ENCODE peak calls at places on chromosome 1, in six cellular contexts. P is K562, E is IMR-90, O is prostate gland, W is endothelial cell of umbilical vein, A is breast epithelium. B is an unnamed sample. For H3K27me3, the result is how much of the 10 kb centered on the place peaks cover.

GRCh38 chr1:98452162-98452561 is 209.4 kb upstream of the SNX7 start:
- DNase-seq in P (no peak), O (no peak), E (no peak), A (no peak), W (no peak), B (no peak)

GRCh38 chr1:9183898-9184297 is 50.7 kb upstream of the H6PD start:
- DNase-seq in A (no peak), E (no peak), W (no peak), O (no peak), P (no peak), B (no peak)

GRCh38 chr1:18997508-18997907 is 41.0 kb upstream of the IFFO2 start:
- DNase-seq in W (no peak), O (no peak), E (no peak), A (no peak), P (no peak), B (no peak)

GRCh38 chr1:8883510-8883909 is 5.0 kb upstream of the ENO1 start:
- DNase-seq in O (no peak), A (no peak), W (no peak), E (no peak), P (no peak), B (no peak)

GRCh38 chr1:58528518-58528917 is 18.0 kb downstream of the OMA1 start:
- DNase-seq in P (no peak), W (no peak), E (peak), O (no peak), A (no peak), B (peak)

GRCh38 chr1:227892930-227893695 is 54.6 kb downstream of the WNT9A start:
- DNase-seq in O (peak), A (peak), E (no peak), P (no peak), W (no peak), B (no peak)

GRCh38 chr1:222399197-222399596 is 148.7 kb downstream of the HHIPL2 start:
- DNase-seq in O (no peak), A (no peak), P (no peak), E (no peak), W (no peak), B (no peak)

GRCh38 chr1:100953915-100954314 is 58.0 kb downstream of the SLC30A7 start:
- DNase-seq in O (no peak), W (no peak), E (no peak), P (no peak), A (no peak), B (no peak)

GRCh38 chr1:32487182-32487581 is 22.3 kb downstream of the ZBTB8B start:
- DNase-seq in W (peak), O (no peak), P (peak), A (no peak), E (no peak), B (no peak)

GRCh38 chr1:147292635-147293251 is 50.3 kb downstream of the CHD1L start:
- DNase-seq in A (no peak), E (peak), W (no peak), O (no peak), P (no peak), B (peak)

GRCh38 chr1:219782311-219782710 is 146.0 kb downstream of the SLC30A10 start:
- DNase-seq in O (no peak), P (no peak), A (no peak), E (no peak), W (no peak), B (no peak)

GRCh38 chr1:169117599-169117998 is 11.1 kb downstream of the ATP1B1 start:
- DNase-seq in P (no peak), E (peak), A (no peak), W (no peak), O (no peak), B (no peak)

GRCh38 chr1:167993720-167994119 is 56.8 kb upstream of the MPC2 start:
- DNase-seq in A (no peak), P (no peak), O (no peak), E (no peak), W (no peak), B (no peak)

GRCh38 chr1:47477595-47478080 is 39.8 kb downstream of the FOXD2 start:
- DNase-seq in W (no peak), A (no peak), E (no peak), P (no peak), O (peak), B (no peak)

GRCh38 chr1:117645343-117645742 is 39.5 kb downstream of the TENT5C start:
- DNase-seq in E (no peak), O (no peak), A (no peak), W (no peak), P (no peak), B (no peak)

GRCh38 chr1:117643601-117644000 is 37.8 kb downstream of the TENT5C start:
- DNase-seq in P (no peak), E (no peak), O (no peak), W (no peak), A (no peak), B (no peak)

GRCh38 chr1:117646007-117646913 is 40.4 kb downstream of the TENT5C start:
- DNase-seq in A (no peak), P (peak), W (no peak), E (peak), O (no peak), B (no peak)

GRCh38 chr1:117642963-117643362 is 37.1 kb downstream of the TENT5C start:
- DNase-seq in O (no peak), A (no peak), E (no peak), P (peak), W (no peak), B (no peak)

DNA sequence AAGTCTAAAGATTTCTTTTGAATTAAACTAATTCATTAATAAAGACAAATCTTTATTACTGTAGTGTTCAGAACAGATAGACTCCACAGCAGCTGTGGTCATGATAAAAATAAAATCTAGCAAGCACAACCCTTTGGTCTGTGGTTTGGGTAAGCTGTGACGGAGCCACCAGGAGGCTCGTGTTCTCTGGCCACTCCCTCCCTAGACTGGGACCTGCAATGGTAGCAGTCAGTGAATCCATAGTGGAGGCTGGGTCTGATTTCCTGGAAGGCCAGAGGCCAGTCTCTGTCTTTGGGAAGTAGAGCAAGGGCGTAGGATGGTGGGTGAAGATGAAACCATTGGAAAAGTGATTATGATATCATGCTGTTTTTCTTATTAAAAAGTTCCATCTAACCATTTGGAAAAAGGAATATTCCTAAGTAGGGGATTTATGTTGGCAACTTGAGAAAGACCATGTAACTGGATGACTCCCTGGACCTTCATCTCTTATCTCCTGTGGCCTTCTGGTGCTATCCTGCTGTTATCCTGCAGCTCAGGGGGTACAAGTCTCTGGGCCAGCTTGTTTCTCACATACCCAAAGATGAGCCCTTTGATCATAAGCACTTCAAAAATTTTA is 39.0 kb downstream of the TENT5C start:
- DNase-seq in O (no peak), A (no peak), W (no peak), P (peak), E (no peak), B (no peak)
- H3K27me3 ChIP-seq in O (under half), A (under half), W (under half), P (under half), E (under half), B (under half)

DNA sequence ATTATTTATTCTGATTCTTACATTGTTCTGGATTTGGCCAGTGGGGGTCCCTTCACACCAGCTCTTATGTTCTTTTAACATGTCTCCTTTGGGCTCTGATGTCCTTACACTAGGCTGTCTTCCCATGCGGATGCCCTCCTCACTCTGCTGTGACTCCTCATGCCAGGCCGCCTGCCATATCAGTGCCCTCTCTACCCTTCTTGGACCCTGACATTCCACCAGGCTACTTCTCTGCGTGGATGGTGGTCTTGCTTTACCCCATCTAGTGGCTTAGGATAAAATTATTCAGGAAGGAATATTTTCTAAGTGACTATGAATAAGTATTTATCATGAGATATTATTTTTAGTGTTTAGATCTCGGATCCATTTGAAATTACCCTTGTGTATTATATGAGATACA is 21.2 kb downstream of the ATF6 start:
- DNase-seq in W (peak), E (no peak), A (no peak), O (no peak), P (no peak), B (no peak)
- TF ChIP-seq CTCF in W (peak), E (peak), A (no peak), O (no peak), P (no peak), B (peak)

GRCh38 chr1:154841384-154841783 is 28.7 kb downstream of the KCNN3 start:
- DNase-seq in W (no peak), E (no peak), P (no peak), O (no peak), A (no peak), B (no peak)

GRCh38 chr1:154842635-154843034 is 27.4 kb downstream of the KCNN3 start:
- DNase-seq in E (no peak), P (no peak), W (no peak), O (no peak), A (no peak), B (no peak)

GRCh38 chr1:154845174-154845573 is 24.9 kb downstream of the KCNN3 start:
- DNase-seq in A (no peak), P (no peak), O (no peak), W (no peak), E (no peak), B (no peak)

GRCh38 chr1:154845879-154846278 is 24.2 kb downstream of the KCNN3 start:
- DNase-seq in W (no peak), O (no peak), E (no peak), P (no peak), A (no peak), B (no peak)

DNA sequence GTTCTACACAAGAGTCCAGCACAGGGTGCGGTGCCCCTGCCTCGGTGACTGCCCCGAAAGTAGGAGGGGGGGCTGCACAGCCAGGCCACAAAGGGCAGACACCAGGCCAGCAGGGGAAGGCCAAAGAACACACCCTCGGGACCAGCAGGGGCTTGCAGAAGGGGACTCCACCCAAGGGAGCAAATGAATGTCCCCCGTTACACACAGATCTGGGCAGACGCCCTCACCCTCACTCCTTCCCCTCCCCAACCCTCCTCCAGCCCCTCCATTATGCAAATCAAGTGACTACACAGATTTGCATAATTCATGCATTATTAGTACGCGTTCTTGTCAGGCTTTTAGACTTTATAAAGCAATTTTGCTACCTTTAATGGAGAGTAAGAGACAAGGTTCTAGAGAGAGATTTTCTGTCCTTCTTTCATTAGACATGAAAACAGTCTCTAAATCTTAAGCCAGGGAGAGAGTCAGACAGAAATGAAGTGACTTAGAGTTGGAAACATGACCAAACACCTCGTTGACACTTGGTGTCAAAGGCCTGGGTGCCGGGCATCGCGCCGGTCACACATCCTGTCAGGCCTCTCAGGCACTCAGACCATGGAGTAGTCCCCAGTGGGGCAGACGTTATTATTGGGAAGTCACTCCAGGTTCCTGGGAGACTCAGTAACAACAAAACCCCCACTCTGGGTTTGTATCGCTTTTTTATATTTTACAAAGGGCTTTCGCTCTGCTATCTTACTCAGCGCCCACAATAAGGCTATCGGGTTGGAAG is 26.0 kb downstream of the KCNN3 start:
- DNase-seq in P (no peak), O (no peak), E (no peak), W (no peak), A (no peak), B (no peak)
- H3K27me3 ChIP-seq in P (half or more), O (under half), E (under half), W (under half), A (under half), B (under half)

GRCh38 chr1:6188466-6188865 is 8.3 kb upstream of the CHD5 start:
- DNase-seq in A (no peak), P (no peak), O (no peak), E (no peak), W (no peak), B (no peak)

GRCh38 chr1:6185151-6185550 is 5.0 kb upstream of the CHD5 start:
- DNase-seq in W (no peak), P (no peak), O (no peak), E (peak), A (no peak), B (peak)

GRCh38 chr1:6183520-6183989 is 3.4 kb upstream of the CHD5 start:
- DNase-seq in P (peak), A (no peak), W (no peak), E (peak), O (no peak), B (no peak)

GRCh38 chr1:6184083-6184783 is 4.1 kb upstream of the CHD5 start:
- DNase-seq in O (no peak), W (no peak), E (no peak), A (no peak), P (no peak), B (no peak)

DNA sequence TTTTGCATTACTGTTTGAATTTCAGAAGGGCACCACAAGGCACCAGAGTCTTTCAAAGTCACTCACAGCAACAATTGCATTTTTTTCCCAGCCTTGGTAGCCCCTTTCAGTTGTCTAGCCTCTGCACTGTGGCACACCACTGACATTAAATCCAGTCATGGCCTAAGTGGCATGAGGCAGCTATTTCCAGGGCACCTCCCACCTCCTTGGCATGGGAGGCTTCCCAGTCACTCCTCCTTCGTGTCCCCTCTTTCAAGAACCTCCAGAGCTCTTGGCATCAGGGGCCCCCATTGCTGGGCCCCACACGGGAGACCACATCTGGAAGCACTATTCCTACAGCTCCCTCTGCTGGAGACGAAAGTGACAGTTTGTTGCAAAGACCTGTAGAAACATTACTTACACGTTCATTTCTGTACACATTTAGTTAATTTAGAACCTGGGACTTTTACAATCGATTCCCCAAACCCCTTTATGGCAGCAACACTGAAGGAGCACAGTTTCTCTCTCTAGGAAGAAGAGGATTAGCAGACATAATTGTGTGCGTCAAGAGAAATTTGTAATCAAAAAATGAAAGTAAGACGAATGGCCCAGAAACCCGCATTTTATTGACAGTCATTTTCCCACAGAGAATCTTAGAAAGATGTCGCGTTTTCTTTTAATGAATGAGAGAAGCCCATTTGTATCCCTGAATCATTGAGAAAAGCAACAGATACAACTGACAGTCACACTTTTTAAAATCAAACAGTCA is 5.7 kb upstream of the CHD5 start:
- DNase-seq in O (no peak), A (no peak), E (peak), P (peak), W (peak), B (peak)
- TF ChIP-seq CTCF in O (peak), A (no peak), E (peak), P (peak), W (peak), B (peak)

DNA sequence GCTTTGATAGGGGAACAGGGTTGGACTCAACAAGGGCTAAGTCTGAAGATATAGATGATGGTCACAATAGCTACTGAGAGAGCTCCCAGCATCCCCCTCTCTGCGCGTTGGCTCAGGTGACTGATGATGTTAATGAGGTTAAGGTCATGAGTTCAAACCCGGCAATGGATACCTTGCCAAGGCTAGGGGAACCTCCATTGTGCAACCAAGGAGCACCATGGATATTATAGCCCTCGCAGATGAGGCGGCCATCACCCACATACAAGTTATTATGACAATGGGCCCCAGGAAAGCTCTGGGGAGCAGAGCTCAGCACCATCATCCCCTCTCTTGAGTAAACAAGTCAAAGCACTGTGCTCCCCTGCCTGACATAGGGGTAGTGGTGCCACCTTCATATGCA is 8.2 kb downstream of the KCNA2 start:
- DNase-seq in O (no peak), P (no peak), E (no peak), A (no peak), W (no peak), B (no peak)
- H3K27me3 ChIP-seq in O (under half), P (under half), E (under half), A (under half), W (under half), B (under half)

GRCh38 chr1:200257235-200257634 is 152.6 kb downstream of the ZNF281 start:
- DNase-seq in E (no peak), A (no peak), O (no peak), P (no peak), W (no peak), B (no peak)

GRCh38 chr1:200260587-200261335 is 149.1 kb downstream of the ZNF281 start:
- DNase-seq in E (no peak), P (no peak), O (no peak), A (no peak), W (no peak), B (no peak)

GRCh38 chr1:200263203-200263602 is 146.6 kb downstream of the ZNF281 start:
- DNase-seq in A (no peak), P (no peak), E (no peak), W (no peak), O (no peak), B (no peak)

GRCh38 chr1:200262326-200262965 is 147.4 kb downstream of the ZNF281 start:
- DNase-seq in E (no peak), W (peak), A (no peak), O (no peak), P (peak), B (no peak)

DNA sequence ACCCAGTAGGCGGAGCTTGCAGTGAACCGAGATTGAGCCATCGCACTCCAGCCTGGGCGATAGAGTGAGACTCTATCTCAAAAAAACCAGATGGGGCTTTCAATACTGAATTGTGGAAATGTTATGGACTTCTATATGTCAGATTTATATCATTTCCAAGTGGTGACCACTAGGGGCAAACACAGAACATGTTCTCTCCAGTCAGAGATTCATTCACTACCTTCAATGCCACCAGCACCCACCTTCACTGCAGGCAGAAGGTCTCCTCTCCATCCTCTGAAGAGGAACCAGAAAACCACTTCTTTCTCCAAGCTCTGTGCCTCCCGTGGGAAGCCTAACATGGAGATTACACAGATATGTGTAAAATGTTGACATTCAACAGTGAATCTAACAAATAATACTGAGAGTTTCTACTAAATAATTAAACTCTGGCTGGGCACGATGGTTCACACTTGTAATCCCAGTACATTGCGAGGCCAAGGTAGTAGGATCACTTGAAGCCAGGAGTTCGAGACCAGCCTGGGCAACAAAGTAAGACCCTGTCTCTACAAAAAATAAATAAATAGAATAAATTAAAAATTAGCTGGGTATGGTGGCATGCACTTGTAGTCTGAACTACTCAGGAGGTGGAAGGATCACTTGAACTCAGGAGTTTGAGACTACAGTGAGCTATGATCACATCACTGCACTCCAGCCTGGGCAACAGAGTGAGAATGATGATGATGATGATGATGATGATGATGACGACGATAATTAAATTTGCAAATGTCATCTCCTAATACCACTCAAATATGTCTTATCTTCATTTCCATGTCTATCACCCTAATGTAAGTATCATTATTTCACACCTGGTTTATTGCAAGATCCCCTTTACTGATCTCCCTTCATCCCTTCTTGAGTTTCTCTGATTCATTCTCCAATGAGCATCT is 151.1 kb downstream of the ZNF281 start:
- DNase-seq in W (peak), P (peak), A (no peak), O (no peak), E (peak), B (no peak)
- TF ChIP-seq CTCF in W (peak), P (peak), A (no peak), O (no peak), E (peak), B (peak)

GRCh38 chr1:2526824-2527552 is 592 bp upstream of the PANK4 start:
- DNase-seq in W (no peak), P (peak), E (peak), A (no peak), O (no peak), B (no peak)
- H3K27me3 ChIP-seq in W (under half), P (under half), E (under half), A (under half), O (under half), B (under half)

GRCh38 chr1:183702813-183703198 is 49.7 kb upstream of the APOBEC4 start:
- DNase-seq in O (no peak), W (no peak), E (no peak), A (no peak), P (no peak), B (no peak)
- TF ChIP-seq CTCF in O (no peak), W (no peak), E (no peak), A (no peak), P (no peak), B (no peak)

GRCh38 chr1:4689271-4689935 is 35.0 kb downstream of the AJAP1 start:
- DNase-seq in O (no peak), E (no peak), W (no peak), A (no peak), P (no peak), B (no peak)
- H3K27me3 ChIP-seq in O (under half), E (under half), W (under half), A (under half), P (under half), B (under half)

GRCh38 chr1:152878042-152878441 is at the start of gene SMCP:
- DNase-seq in A (no peak), O (no peak), P (peak), E (no peak), W (no peak), B (no peak)
- TF ChIP-seq CTCF in A (no peak), O (no peak), P (peak), E (no peak), W (peak), B (peak)

B was measured in brain microvascular endothelial cell.